ENCODE peak calls at places on chromosomes 7 and 10, in four cellular contexts. One of them, this sample, is unnamed.
A peak's percentile ranks its signal among the peaks of the same experiment; 100 is the strongest.

GRCh38 chr10:17115683-17116082 is 13.9 kb downstream of the CUBN start:
- DNase-seq in CD8-positive, alpha-beta memory T cell: no peak
- DNase-seq in nucleus accumbens: no peak
- DNase-seq in kidney glomerular epithelial cell: peak; percentile 16
- DNase-seq in this sample: no peak

GRCh38 chr7:15821484-15822122 is 135.1 kb upstream of the MEOX2 start:
- DNase-seq in CD8-positive, alpha-beta memory T cell: no peak
- DNase-seq in nucleus accumbens: no peak
- DNase-seq in kidney glomerular epithelial cell: no peak
- DNase-seq in this sample: no peak

GRCh38 chr7:33905389-33906032 is at the start of gene BMPER:
- DNase-seq in CD8-positive, alpha-beta memory T cell: no peak
- DNase-seq in nucleus accumbens: no peak
- DNase-seq in kidney glomerular epithelial cell: peak; percentile 9
- DNase-seq in this sample: peak; percentile 18

GRCh38 chr10:89419548-89419947 is 5.2 kb downstream of the IFIT5 start:
- DNase-seq in CD8-positive, alpha-beta memory T cell: no peak
- DNase-seq in nucleus accumbens: no peak
- DNase-seq in kidney glomerular epithelial cell: no peak
- DNase-seq in this sample: no peak

GRCh38 chr10:5679036-5679435 is 5.6 kb upstream of the TASOR2 start:
- DNase-seq in CD8-positive, alpha-beta memory T cell: no peak
- DNase-seq in nucleus accumbens: no peak
- DNase-seq in kidney glomerular epithelial cell: no peak
- DNase-seq in this sample: no peak

GRCh38 chr7:123749537-123749857 is 694 bp upstream of the WASL start:
- DNase-seq in CD8-positive, alpha-beta memory T cell: peak; percentile 51
- DNase-seq in nucleus accumbens: no peak
- DNase-seq in kidney glomerular epithelial cell: peak; percentile 67
- DNase-seq in this sample: no peak

GRCh38 chr10:28962768-28963167 is 285.4 kb downstream of the BAMBI start:
- DNase-seq in CD8-positive, alpha-beta memory T cell: no peak
- DNase-seq in nucleus accumbens: no peak
- DNase-seq in kidney glomerular epithelial cell: no peak
- DNase-seq in this sample: no peak

GRCh38 chr10:11110499-11110898 is 92.8 kb downstream of the CELF2 start:
- DNase-seq in CD8-positive, alpha-beta memory T cell: no peak
- DNase-seq in nucleus accumbens: no peak
- DNase-seq in kidney glomerular epithelial cell: no peak
- DNase-seq in this sample: no peak

GRCh38 chr10:13633689-13634088 is 46.9 kb downstream of the PRPF18 start:
- DNase-seq in CD8-positive, alpha-beta memory T cell: no peak
- DNase-seq in nucleus accumbens: no peak
- DNase-seq in kidney glomerular epithelial cell: no peak
- DNase-seq in this sample: peak; percentile 78

GRCh38 chr10:16602104-16602735 is 80.5 kb upstream of the C1QL3 start:
- DNase-seq in CD8-positive, alpha-beta memory T cell: no peak
- DNase-seq in nucleus accumbens: no peak
- DNase-seq in kidney glomerular epithelial cell: no peak
- DNase-seq in this sample: no peak

GRCh38 chr7:47147213-47147631 is 434.7 kb downstream of the TNS3 start:
- DNase-seq in CD8-positive, alpha-beta memory T cell: no peak
- DNase-seq in nucleus accumbens: no peak
- DNase-seq in kidney glomerular epithelial cell: peak; percentile 76
- DNase-seq in this sample: no peak

GRCh38 chr7:112411186-112411795 is 39.0 kb upstream of the IFRD1 start:
- DNase-seq in CD8-positive, alpha-beta memory T cell: no peak
- DNase-seq in nucleus accumbens: no peak
- DNase-seq in kidney glomerular epithelial cell: peak; percentile 40
- DNase-seq in this sample: no peak

GRCh38 chr10:121927361-121927840 is 430 bp downstream of the ATE1 start:
- DNase-seq in CD8-positive, alpha-beta memory T cell: peak; percentile 57
- DNase-seq in nucleus accumbens: no peak
- DNase-seq in kidney glomerular epithelial cell: peak; percentile 53
- DNase-seq in this sample: peak; percentile 60

GRCh38 chr7:14859267-14859666 is 43.3 kb downstream of the DGKB start:
- DNase-seq in CD8-positive, alpha-beta memory T cell: no peak
- DNase-seq in nucleus accumbens: no peak
- DNase-seq in kidney glomerular epithelial cell: no peak
- DNase-seq in this sample: no peak

GRCh38 chr7:4136501-4137110 is 545.5 kb upstream of the FOXK1 start:
- DNase-seq in CD8-positive, alpha-beta memory T cell: no peak
- DNase-seq in nucleus accumbens: no peak
- DNase-seq in kidney glomerular epithelial cell: no peak
- DNase-seq in this sample: no peak

GRCh38 chr10:110409488-110409887 is 88.2 kb upstream of the DUSP5 start:
- DNase-seq in CD8-positive, alpha-beta memory T cell: no peak
- DNase-seq in nucleus accumbens: no peak
- DNase-seq in kidney glomerular epithelial cell: no peak
- DNase-seq in this sample: no peak

GRCh38 chr7:67105382-67105781 is 108.7 kb downstream of the TYW1 start:
- DNase-seq in CD8-positive, alpha-beta memory T cell: no peak
- DNase-seq in nucleus accumbens: no peak
- DNase-seq in kidney glomerular epithelial cell: no peak
- DNase-seq in this sample: no peak

GRCh38 chr10:5945561-5946418 is 31.6 kb downstream of the IL15RA start:
- DNase-seq in CD8-positive, alpha-beta memory T cell: no peak
- DNase-seq in nucleus accumbens: no peak
- DNase-seq in kidney glomerular epithelial cell: no peak
- DNase-seq in this sample: peak; percentile 77

GRCh38 chr7:73623798-73624668 is at the start of gene MLXIPL:
- DNase-seq in CD8-positive, alpha-beta memory T cell: peak; percentile 55
- DNase-seq in nucleus accumbens: no peak
- DNase-seq in kidney glomerular epithelial cell: no peak
- DNase-seq in this sample: peak; percentile 70

GRCh38 chr10:74593470-74593869 is 232.9 kb upstream of the KAT6B start:
- DNase-seq in CD8-positive, alpha-beta memory T cell: no peak
- DNase-seq in nucleus accumbens: no peak
- DNase-seq in kidney glomerular epithelial cell: no peak
- DNase-seq in this sample: no peak

GRCh38 chr7:129489491-129489890 is 12.8 kb upstream of the SMKR1 start:
- DNase-seq in CD8-positive, alpha-beta memory T cell: no peak
- DNase-seq in nucleus accumbens: no peak
- DNase-seq in kidney glomerular epithelial cell: peak; percentile 19
- DNase-seq in this sample: no peak

GRCh38 chr7:71563276-71563675 is 431.3 kb downstream of the GALNT17 start:
- DNase-seq in CD8-positive, alpha-beta memory T cell: no peak
- DNase-seq in nucleus accumbens: no peak
- DNase-seq in kidney glomerular epithelial cell: no peak
- DNase-seq in this sample: no peak

GRCh38 chr10:17351506-17351905 is 102.9 kb downstream of the ST8SIA6 start:
- DNase-seq in CD8-positive, alpha-beta memory T cell: no peak
- DNase-seq in nucleus accumbens: no peak
- DNase-seq in kidney glomerular epithelial cell: no peak
- DNase-seq in this sample: no peak

GRCh38 chr7:99102809-99103690 is 40.9 kb downstream of the SMURF1 start:
- DNase-seq in CD8-positive, alpha-beta memory T cell: no peak
- DNase-seq in nucleus accumbens: no peak
- DNase-seq in kidney glomerular epithelial cell: no peak
- DNase-seq in this sample: no peak

GRCh38 chr10:120607016-120607709 is 150.1 kb downstream of the PLPP4 start:
- DNase-seq in CD8-positive, alpha-beta memory T cell: no peak
- DNase-seq in nucleus accumbens: no peak
- DNase-seq in kidney glomerular epithelial cell: peak; percentile 67
- DNase-seq in this sample: no peak

GRCh38 chr10:75772153-75772887 is 340.9 kb downstream of the LRMDA start:
- DNase-seq in CD8-positive, alpha-beta memory T cell: no peak
- DNase-seq in nucleus accumbens: no peak
- DNase-seq in kidney glomerular epithelial cell: no peak
- DNase-seq in this sample: no peak

GRCh38 chr10:86153751-86154150 is 212.8 kb downstream of the GRID1 start:
- DNase-seq in CD8-positive, alpha-beta memory T cell: no peak
- DNase-seq in nucleus accumbens: no peak
- DNase-seq in kidney glomerular epithelial cell: no peak
- DNase-seq in this sample: no peak

GRCh38 chr10:59240581-59241183 is 64.2 kb downstream of the PHYHIPL start:
- DNase-seq in CD8-positive, alpha-beta memory T cell: no peak
- DNase-seq in nucleus accumbens: no peak
- DNase-seq in kidney glomerular epithelial cell: peak; percentile 56
- DNase-seq in this sample: no peak

GRCh38 chr7:48938539-48938938 is 14.2 kb downstream of the CDC14C start:
- DNase-seq in CD8-positive, alpha-beta memory T cell: no peak
- DNase-seq in nucleus accumbens: no peak
- DNase-seq in kidney glomerular epithelial cell: peak; percentile 60
- DNase-seq in this sample: no peak

GRCh38 chr10:97259119-97259518 is 33.3 kb downstream of the ARHGAP19 start:
- DNase-seq in CD8-positive, alpha-beta memory T cell: no peak
- DNase-seq in nucleus accumbens: no peak
- DNase-seq in kidney glomerular epithelial cell: no peak
- DNase-seq in this sample: no peak

GRCh38 chr7:7972128-7972527 is 3.5 kb downstream of the GLCCI1 start:
- DNase-seq in CD8-positive, alpha-beta memory T cell: no peak
- DNase-seq in nucleus accumbens: no peak
- DNase-seq in kidney glomerular epithelial cell: no peak
- DNase-seq in this sample: no peak

GRCh38 chr10:61822781-61823230 is 78.7 kb upstream of the ARID5B start:
- DNase-seq in CD8-positive, alpha-beta memory T cell: no peak
- DNase-seq in nucleus accumbens: no peak
- DNase-seq in kidney glomerular epithelial cell: peak; percentile 57
- DNase-seq in this sample: no peak

GRCh38 chr10:14625210-14625621 is 149.5 kb downstream of the FAM107B start:
- DNase-seq in CD8-positive, alpha-beta memory T cell: no peak
- DNase-seq in nucleus accumbens: no peak
- DNase-seq in kidney glomerular epithelial cell: no peak
- DNase-seq in this sample: no peak

GRCh38 chr10:100037758-100038315 is 28.1 kb upstream of the DNMBP start:
- DNase-seq in CD8-positive, alpha-beta memory T cell: no peak
- DNase-seq in nucleus accumbens: no peak
- DNase-seq in kidney glomerular epithelial cell: no peak
- DNase-seq in this sample: no peak

GRCh38 chr7:139573871-139574270 is 50.4 kb downstream of the CLEC2L start:
- DNase-seq in CD8-positive, alpha-beta memory T cell: no peak
- DNase-seq in nucleus accumbens: no peak
- DNase-seq in kidney glomerular epithelial cell: no peak
- DNase-seq in this sample: no peak

GRCh38 chr7:80719261-80719660 is 80.8 kb downstream of the CD36 start:
- DNase-seq in CD8-positive, alpha-beta memory T cell: no peak
- DNase-seq in nucleus accumbens: no peak
- DNase-seq in kidney glomerular epithelial cell: no peak
- DNase-seq in this sample: no peak

GRCh38 chr10:129768437-129769355 is 195.4 kb downstream of the EBF3 start:
- DNase-seq in CD8-positive, alpha-beta memory T cell: peak; percentile 43
- DNase-seq in nucleus accumbens: no peak
- DNase-seq in kidney glomerular epithelial cell: no peak
- DNase-seq in this sample: no peak

GRCh38 chr10:24483701-24484100 is 240.0 kb downstream of the ARHGAP21 start:
- DNase-seq in CD8-positive, alpha-beta memory T cell: no peak
- DNase-seq in nucleus accumbens: no peak
- DNase-seq in kidney glomerular epithelial cell: peak; percentile 60
- DNase-seq in this sample: no peak

GRCh38 chr10:1540144-1540543 is 197.2 kb downstream of the ADARB2 start:
- DNase-seq in CD8-positive, alpha-beta memory T cell: no peak
- DNase-seq in nucleus accumbens: no peak
- DNase-seq in kidney glomerular epithelial cell: no peak
- DNase-seq in this sample: no peak

This sample was measured in left ventricle myocardium inferior.